ENCODE peak calls at places on chromosomes 3 and 15, in eight cellular contexts. D, V, Y, E, I, A, R and M are unnamed samples.

GRCh38 chr3:179695672-179696313 is 43.0 kb downstream of the USP13 start:
- DNase-seq in D (no peak), V (no peak), Y (no peak), E (no peak), I (no peak), A (no peak), R (no peak), M (no peak)

GRCh38 chr15:74345051-74345450 is 22.4 kb downstream of the CYP11A1 start:
- DNase-seq in D (no peak), V (no peak), Y (no peak), E (peak; percentile 46), I (no peak), A (no peak), R (no peak), M (no peak)

GRCh38 chr15:48682949-48683651 is 37.6 kb upstream of the FBN1 start:
- DNase-seq in D (peak; percentile 58), V (no peak), Y (no peak), E (peak; percentile 91), I (no peak), A (peak; percentile 91), R (peak; percentile 43), M (no peak)

GRCh38 chr15:49620174-49620573 is 444 bp downstream of the FAM227B start:
- DNase-seq in D (peak; percentile 69), V (no peak), Y (peak; percentile 27), E (peak; percentile 81), I (no peak), A (peak; percentile 62), R (no peak), M (no peak)

GRCh38 chr3:124217542-124217941 is 225.6 kb upstream of the ROPN1 start:
- DNase-seq in D (peak; percentile 45), V (peak; percentile 37), Y (peak; percentile 74), E (peak; percentile 84), I (peak; percentile 78), A (peak; percentile 83), R (peak; percentile 89), M (no peak)

GRCh38 chr15:98760112-98760826 is 111.9 kb downstream of the IGF1R start:
- DNase-seq in D (no peak), V (no peak), Y (no peak), E (no peak), I (no peak), A (no peak), R (no peak), M (no peak)

GRCh38 chr15:75820206-75820605 is 23.0 kb upstream of the UBE2Q2 start:
- DNase-seq in D (no peak), V (no peak), Y (no peak), E (no peak), I (no peak), A (no peak), R (no peak), M (no peak)

GRCh38 chr3:157594413-157594812 is 91.2 kb upstream of the VEPH1 start:
- DNase-seq in D (no peak), V (peak; percentile 10), Y (no peak), E (peak; percentile 87), I (no peak), A (peak; percentile 49), R (no peak), M (no peak)

GRCh38 chr3:32309653-32310242 is 71.3 kb downstream of the CMTM8 start:
- DNase-seq in D (no peak), V (no peak), Y (no peak), E (no peak), I (no peak), A (no peak), R (no peak), M (peak; percentile 2)

GRCh38 chr15:60358935-60359672 is 38.7 kb downstream of the ANXA2 start:
- DNase-seq in D (no peak), V (no peak), Y (no peak), E (peak; percentile 68), I (no peak), A (peak; percentile 76), R (no peak), M (no peak)

GRCh38 chr15:77495806-77496589 is 75.3 kb downstream of the HMG20A start:
- DNase-seq in D (no peak), V (no peak), Y (no peak), E (peak; percentile 44), I (no peak), A (peak; percentile 54), R (no peak), M (no peak)

GRCh38 chr3:52810923-52811322 is 16.3 kb downstream of the ITIH3 start:
- DNase-seq in D (no peak), V (no peak), Y (no peak), E (no peak), I (no peak), A (no peak), R (no peak), M (no peak)

GRCh38 chr3:119323401-119324107 is 29.4 kb downstream of the ARHGAP31 start:
- DNase-seq in D (peak; percentile 29), V (peak; percentile 62), Y (no peak), E (no peak), I (no peak), A (no peak), R (peak; percentile 42), M (no peak)

GRCh38 chr3:39577541-39577940 is 110.1 kb downstream of the MOBP start:
- DNase-seq in D (no peak), V (peak; percentile 8), Y (no peak), E (no peak), I (peak; percentile 31), A (no peak), R (no peak), M (no peak)

GRCh38 chr3:49460188-49460885 is 9.7 kb upstream of the DAG1 start:
- DNase-seq in D (no peak), V (no peak), Y (no peak), E (no peak), I (no peak), A (no peak), R (no peak), M (no peak)

GRCh38 chr3:188113761-188114160 is 40.2 kb upstream of the LPP start:
- DNase-seq in D (no peak), V (no peak), Y (no peak), E (no peak), I (no peak), A (no peak), R (no peak), M (no peak)

GRCh38 chr3:73927203-73927570 is 302.4 kb upstream of the PDZRN3 start:
- DNase-seq in D (no peak), V (no peak), Y (no peak), E (no peak), I (no peak), A (no peak), R (no peak), M (no peak)

GRCh38 chr15:78069052-78069414 is 8.5 kb downstream of the TBC1D2B start:
- DNase-seq in D (no peak), V (no peak), Y (no peak), E (no peak), I (no peak), A (no peak), R (no peak), M (no peak)

GRCh38 chr3:186922224-186922623 is 8.1 kb upstream of the ST6GAL1 start:
- DNase-seq in D (no peak), V (peak; percentile 10), Y (no peak), E (no peak), I (no peak), A (no peak), R (no peak), M (no peak)

GRCh38 chr15:44092221-44092620 is 102.8 kb downstream of the FRMD5 start:
- DNase-seq in D (no peak), V (no peak), Y (no peak), E (peak; percentile 76), I (no peak), A (peak; percentile 58), R (no peak), M (no peak)

GRCh38 chr3:126212629-126213375 is 32.4 kb upstream of the ALDH1L1 start:
- DNase-seq in D (no peak), V (peak; percentile 89), Y (no peak), E (peak; percentile 79), I (peak; percentile 81), A (peak; percentile 49), R (peak; percentile 71), M (no peak)

GRCh38 chr3:102124301-102125158 is 275.2 kb downstream of the NFKBIZ start:
- DNase-seq in D (peak; percentile 52), V (no peak), Y (no peak), E (peak; percentile 74), I (no peak), A (peak; percentile 75), R (no peak), M (no peak)

GRCh38 chr15:94674251-94674650 is 442.9 kb downstream of the MCTP2 start:
- DNase-seq in D (no peak), V (no peak), Y (no peak), E (peak; percentile 1), I (no peak), A (peak; percentile 37), R (no peak), M (no peak)

GRCh38 chr15:94671845-94672524 is 440.6 kb downstream of the MCTP2 start:
- DNase-seq in D (no peak), V (peak; percentile 68), Y (no peak), E (peak; percentile 33), I (peak; percentile 42), A (peak; percentile 83), R (peak; percentile 70), M (no peak)

GRCh38 chr15:94673801-94674200 is 442.4 kb downstream of the MCTP2 start:
- DNase-seq in D (no peak), V (no peak), Y (no peak), E (no peak), I (no peak), A (no peak), R (no peak), M (no peak)

GRCh38 chr15:94677202-94677790 is 445.9 kb downstream of the MCTP2 start:
- DNase-seq in D (no peak), V (no peak), Y (no peak), E (no peak), I (no peak), A (no peak), R (no peak), M (no peak)
- H3K36me3 ChIP-seq in D (no peaks in the 10 kb centered on the region), V (no peaks in the 10 kb centered on the region), Y (no peaks in the 10 kb centered on the region), E (no peaks in the 10 kb centered on the region), I (no peaks in the 10 kb centered on the region), A (no peaks in the 10 kb centered on the region), R (no peaks in the 10 kb centered on the region), M (no peaks in the 10 kb centered on the region)

DNA sequence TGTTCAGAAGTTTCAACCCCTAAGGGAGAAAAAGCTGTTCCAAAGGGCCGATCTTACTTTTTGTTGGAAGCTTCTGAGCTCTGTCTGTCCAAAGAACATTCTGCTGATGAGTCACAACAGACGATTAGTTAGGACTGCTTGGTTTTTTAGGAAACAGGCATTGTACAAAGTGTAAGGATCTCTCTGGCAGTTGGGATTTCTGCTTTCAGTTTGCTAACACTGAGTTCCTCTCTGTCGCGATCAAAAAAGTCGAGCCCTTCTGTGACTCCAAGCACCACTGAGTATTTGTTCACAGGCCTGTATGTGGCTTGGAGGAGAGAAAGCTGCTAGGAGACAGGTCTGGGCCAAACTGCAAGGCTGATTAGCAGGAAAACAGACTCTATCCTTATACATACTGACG is 91.8 kb upstream of the PFN2 start:
- DNase-seq in D (no peak), V (no peak), Y (no peak), E (peak; percentile 74), I (no peak), A (peak; percentile 86), R (peak; percentile 28), M (no peak)
- H3K36me3 ChIP-seq in D (no peaks in the 10 kb centered on the region), V (no peaks in the 10 kb centered on the region), Y (no peaks in the 10 kb centered on the region), E (no peaks in the 10 kb centered on the region), I (no peaks in the 10 kb centered on the region), A (no peaks in the 10 kb centered on the region), R (no peaks in the 10 kb centered on the region), M (no peaks in the 10 kb centered on the region)

GRCh38 chr3:24386458-24386857 is 108.2 kb downstream of the THRB start:
- DNase-seq in D (no peak), V (no peak), Y (no peak), E (no peak), I (no peak), A (no peak), R (no peak), M (no peak)
- H3K36me3 ChIP-seq in D (no peaks in the 10 kb centered on the region), V (no peaks in the 10 kb centered on the region), Y (no peaks in the 10 kb centered on the region), E (no peaks in the 10 kb centered on the region), I (no peaks in the 10 kb centered on the region), A (no peaks in the 10 kb centered on the region), R (no peaks in the 10 kb centered on the region), M (no peaks in the 10 kb centered on the region)

GRCh38 chr3:5465183-5465582 is 277.7 kb downstream of the EDEM1 start:
- DNase-seq in D (no peak), V (no peak), Y (no peak), E (no peak), I (no peak), A (no peak), R (no peak), M (no peak)
- H3K36me3 ChIP-seq in D (no peaks in the 10 kb centered on the region), V (no peaks in the 10 kb centered on the region), Y (no peaks in the 10 kb centered on the region), E (no peaks in the 10 kb centered on the region), I (no peaks in the 10 kb centered on the region), A (no peaks in the 10 kb centered on the region), R (no peaks in the 10 kb centered on the region), M (no peaks in the 10 kb centered on the region)